ENCODE peak calls at places on chromosomes 7 and 10, in six cellular contexts. I is CD8-positive, alpha-beta memory T cell; U is heart right ventricle; L is HepG2; Q is neural progenitor cell; Y is SK-N-SH. D is an unnamed sample.

GRCh38 chr7:28093617-28094232 is 86.9 kb downstream of the JAZF1 start:
- DNase-seq in Q (peak; percentile 90), L (peak; percentile 23), I (peak; percentile 5), Y (peak; percentile 72), U (peak; percentile 57), D (peak; percentile 68)

GRCh38 chr10:11153766-11154165 is 136.1 kb downstream of the CELF2 start:
- DNase-seq in Q (no peak), Y (peak; percentile 26), U (no peak), I (no peak), L (no peak), D (no peak)

GRCh38 chr7:44796034-44796503 is 412 bp upstream of the PPIA start:
- DNase-seq in I (no peak), U (no peak), Y (no peak), Q (peak; percentile 68), L (peak; percentile 53), D (no peak)

GRCh38 chr7:113856010-113856409 is 62.8 kb downstream of the PPP1R3A start:
- DNase-seq in U (no peak), L (no peak), Q (no peak), I (no peak), Y (no peak), D (no peak)

GRCh38 chr7:69596723-69597277 is 1.5 kb upstream of the AUTS2 start:
- DNase-seq in U (no peak), I (no peak), L (no peak), Y (no peak), Q (peak; percentile 57), D (peak; percentile 17)

GRCh38 chr7:148609045-148609725 is 18.6 kb downstream of the C7orf33 start:
- DNase-seq in I (no peak), U (no peak), L (no peak), Y (no peak), Q (no peak), D (no peak)

GRCh38 chr10:71134732-71135211 is 77.6 kb upstream of the UNC5B start:
- DNase-seq in Q (no peak), U (no peak), I (no peak), Y (no peak), L (no peak), D (no peak)

GRCh38 chr10:58305821-58306220 is 29.0 kb upstream of the UBE2D1 start:
- DNase-seq in U (no peak), Y (no peak), I (no peak), L (peak; percentile 79), Q (no peak), D (no peak)

GRCh38 chr7:55107946-55108345 is 89.1 kb downstream of the EGFR start:
- DNase-seq in U (no peak), L (peak; percentile 8), Y (no peak), I (no peak), Q (no peak), D (no peak)

GRCh38 chr10:27190508-27190907 is 35.4 kb downstream of the MASTL start:
- DNase-seq in U (no peak), I (no peak), Y (no peak), L (no peak), Q (no peak), D (no peak)

GRCh38 chr10:132396495-132397035 is 435 bp upstream of the PWWP2B start:
- DNase-seq in L (peak; percentile 26), Y (peak; percentile 96), Q (peak; percentile 86), U (peak; percentile 58), I (peak; percentile 67), D (no peak)

GRCh38 chr7:4238861-4239260 is 443.2 kb upstream of the FOXK1 start:
- DNase-seq in Y (no peak), L (no peak), U (no peak), Q (no peak), I (no peak), D (no peak)
- H3K4me3 ChIP-seq in Y (no peak overlapping the region), L (no peak overlapping the region), U (no peak overlapping the region), Q (no peak overlapping the region), I (no peak overlapping the region), D (no peak overlapping the region)

GRCh38 chr10:112336556-112337201 is 37.2 kb upstream of the ACSL5 start:
- DNase-seq in U (no peak), I (no peak), Y (no peak), Q (no peak), L (no peak), D (no peak)
- H3K27ac ChIP-seq in U (no peak overlapping the region), I (no peak overlapping the region), Y (no peak overlapping the region), Q (no peak overlapping the region), L (no peak overlapping the region), D (no peak overlapping the region)

GRCh38 chr7:123639646-123640045 is 16.0 kb upstream of the LMOD2 start:
- DNase-seq in Q (no peak), L (no peak), Y (no peak), U (no peak), I (no peak), D (no peak)

GRCh38 chr7:123643495-123644428 is 11.9 kb upstream of the LMOD2 start:
- DNase-seq in Y (peak; percentile 77), U (peak; percentile 47), L (peak; percentile 60), Q (peak; percentile 83), I (no peak), D (no peak)

GRCh38 chr7:123641901-123642300 is 13.8 kb upstream of the LMOD2 start:
- DNase-seq in Y (no peak), Q (peak; percentile 10), L (no peak), U (no peak), I (no peak), D (no peak)

GRCh38 chr7:123637878-123638277 is 17.8 kb upstream of the LMOD2 start:
- DNase-seq in U (no peak), Q (no peak), I (no peak), Y (no peak), L (no peak), D (no peak)

GRCh38 chr7:123640583-123640982 is 15.1 kb upstream of the LMOD2 start:
- DNase-seq in Y (no peak), U (no peak), Q (no peak), L (no peak), I (no peak), D (no peak)
- H3K4me3 ChIP-seq in Y (no peak overlapping the region), U (no peak overlapping the region), Q (no peak overlapping the region), L (no peak overlapping the region), I (no peak overlapping the region), D (no peak overlapping the region)

GRCh38 chr10:101639141-101639900 is 51.2 kb downstream of the DPCD start:
- DNase-seq in Y (no peak), L (no peak), Q (no peak), U (no peak), I (no peak), D (no peak)

GRCh38 chr10:101645659-101646058 is 49.3 kb downstream of the FBXW4 start:
- DNase-seq in Q (no peak), L (no peak), U (no peak), Y (no peak), I (no peak), D (no peak)

GRCh38 chr10:101646369-101646768 is 48.6 kb downstream of the FBXW4 start:
- DNase-seq in I (no peak), U (peak; percentile 17), Y (no peak), Q (no peak), L (no peak), D (peak; percentile 49)

GRCh38 chr10:101643546-101643945 is 51.4 kb downstream of the FBXW4 start:
- DNase-seq in U (no peak), Y (no peak), I (no peak), Q (peak; percentile 67), L (no peak), D (no peak)

GRCh38 chr10:101644002-101644401 is 51.0 kb downstream of the FBXW4 start:
- DNase-seq in Y (no peak), L (no peak), I (no peak), Q (peak; percentile 93), U (no peak), D (no peak)
- H3K27ac ChIP-seq in Y (no peak overlapping the region), L (no peak overlapping the region), I (no peak overlapping the region), Q (peak overlapping the region; percentile 98), U (no peak overlapping the region), D (no peak overlapping the region)

DNA sequence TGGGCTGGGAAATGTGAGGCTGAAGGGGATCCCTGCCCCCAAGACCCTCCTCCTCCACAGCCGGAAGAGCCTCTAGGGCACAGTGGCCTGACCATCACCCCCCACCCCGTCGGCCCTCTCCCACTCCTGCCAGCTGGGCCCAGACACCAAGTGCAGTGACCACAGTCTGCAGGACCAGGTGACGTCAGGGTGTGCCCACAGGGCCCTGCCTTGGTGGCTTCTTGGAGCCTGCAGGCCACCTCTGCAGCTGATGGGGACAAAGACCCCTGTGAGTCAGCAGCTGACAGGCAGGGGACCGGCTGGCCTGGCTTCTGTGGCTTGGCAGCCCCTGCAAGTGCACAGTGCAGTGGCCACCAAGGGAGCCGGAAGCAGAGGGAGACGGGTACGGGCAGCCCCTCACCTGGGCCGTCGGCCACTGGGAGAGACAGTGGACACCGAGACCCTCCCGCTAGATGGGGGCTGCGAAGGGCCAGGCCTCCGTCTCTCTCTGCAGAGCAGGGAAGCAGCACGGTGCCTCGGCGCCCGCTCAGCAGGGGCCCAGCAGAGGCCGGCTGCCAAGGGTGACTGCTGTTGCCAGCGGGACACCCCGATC is 274.6 kb downstream of the ELFN1 start:
- DNase-seq in Y (no peak), U (no peak), L (no peak), I (no peak), Q (no peak), D (peak; percentile 33)
- H3K4me3 ChIP-seq in Y (no peak overlapping the region), U (no peak overlapping the region), L (no peak overlapping the region), I (no peak overlapping the region), Q (no peak overlapping the region), D (no peak overlapping the region)

GRCh38 chr10:51821045-51821444 is 121.7 kb upstream of the CSTF2T start:
- DNase-seq in Y (no peak), U (no peak), Q (no peak), I (no peak), L (no peak), D (no peak)
- H3K27ac ChIP-seq in Y (no peak overlapping the region), U (no peak overlapping the region), Q (no peak overlapping the region), I (no peak overlapping the region), L (no peak overlapping the region), D (no peak overlapping the region)

GRCh38 chr10:3091921-3092320 is 24.6 kb downstream of the PFKP start:
- DNase-seq in Y (no peak), Q (no peak), I (no peak), L (no peak), U (no peak), D (no peak)

GRCh38 chr10:3093996-3094395 is 26.6 kb downstream of the PFKP start:
- DNase-seq in L (no peak), Q (no peak), U (no peak), I (no peak), Y (no peak), D (no peak)

GRCh38 chr10:3090388-3090787 is 23.0 kb downstream of the PFKP start:
- DNase-seq in U (no peak), I (no peak), Y (no peak), L (no peak), Q (no peak), D (no peak)

GRCh38 chr10:3090914-3091313 is 23.6 kb downstream of the PFKP start:
- DNase-seq in Y (no peak), U (peak; percentile 61), L (peak; percentile 17), Q (peak; percentile 48), I (no peak), D (no peak)

GRCh38 chr10:3091346-3091787 is 24.0 kb downstream of the PFKP start:
- DNase-seq in I (no peak), Q (no peak), U (no peak), Y (no peak), L (peak; percentile 55), D (no peak)
- H3K4me3 ChIP-seq in I (no peak overlapping the region), Q (no peak overlapping the region), U (no peak overlapping the region), Y (peak overlapping the region; percentile 44), L (no peak overlapping the region), D (no peak overlapping the region)

D was measured in dorsolateral prefrontal cortex.